ENCODE peak calls at places on chromosomes 13 and 19, in nine cellular contexts. X is stimulated activated CD8-positive, alpha-beta memory T cell treated with anti-CD3 and anti-CD28 coated beads, Interleukin-4, amount 100 ng/mL, for 48 hours; E is C1 segment of cervical spinal cord; G is mesendoderm; K is activated T-cell treated with anti-CD3 and anti-CD28 coated beads, Interleukin-2, amount 50 U/mL, for 72 hours; A is heart right ventricle; N is ureter; B is effector CD4-positive, alpha-beta T cell; M is neuronal stem cell. I is an unnamed sample.

GRCh38 chr19:4199699-4200293 is 17.3 kb downstream of the ANKRD24 start:
- DNase-seq in X (no peak), E (no peak), G (no peak), K (no peak), A (no peak), N (no peak), B (no peak), M (no peak), I (no peak)

GRCh38 chr13:79462895-79463294 is 18.1 kb upstream of the NDFIP2 start:
- DNase-seq in X (no peak), E (no peak), G (no peak), K (no peak), A (no peak), N (no peak), B (no peak), M (no peak), I (no peak)

GRCh38 chr13:40141859-40142555 is 486.5 kb downstream of the COG6 start:
- DNase-seq in X (no peak), E (no peak), G (no peak), K (no peak), A (no peak), N (no peak), B (no peak), M (no peak), I (no peak)

GRCh38 chr19:14906711-14907110 is 20.8 kb upstream of the OR7A17 start:
- DNase-seq in X (no peak), E (no peak), G (no peak), K (no peak), A (no peak), N (no peak), B (no peak), M (no peak), I (no peak)

GRCh38 chr13:75934889-75935288 is 298.8 kb downstream of the LMO7 start:
- DNase-seq in X (no peak), E (no peak), G (no peak), K (no peak), A (no peak), N (no peak), B (no peak), M (no peak), I (no peak)

GRCh38 chr19:4831351-4832340 is at the start of gene TICAM1:
- DNase-seq in X (peak; percentile 86), E (no peak), G (no peak), K (peak; percentile 83), A (peak; percentile 82), N (peak; percentile 78), B (peak; percentile 70), M (no peak), I (no peak)

GRCh38 chr13:79662882-79663281 is 181.9 kb downstream of the NDFIP2 start:
- DNase-seq in X (no peak), E (no peak), G (peak; percentile 78), K (no peak), A (peak; percentile 21), N (no peak), B (no peak), M (no peak), I (no peak)

GRCh38 chr13:70253834-70254233 is 145.6 kb upstream of the KLHL1 start:
- DNase-seq in X (no peak), E (no peak), G (no peak), K (no peak), A (no peak), N (no peak), B (no peak), M (no peak), I (no peak)

GRCh38 chr13:20174656-20175405 is 14.0 kb upstream of the GJA3 start:
- DNase-seq in X (peak; percentile 79), E (no peak), G (peak; percentile 76), K (peak; percentile 81), A (peak; percentile 44), N (peak; percentile 88), B (no peak), M (no peak), I (peak; percentile 90)

GRCh38 chr19:32195706-32196610 is 149.5 kb upstream of the ZNF507 start:
- DNase-seq in X (no peak), E (no peak), G (no peak), K (no peak), A (no peak), N (no peak), B (no peak), M (no peak), I (no peak)

GRCh38 chr19:34217952-34218817 is 36.2 kb upstream of the GARRE1 start:
- DNase-seq in X (peak; percentile 73), E (no peak), G (no peak), K (peak; percentile 75), A (no peak), N (peak; percentile 66), B (peak; percentile 54), M (no peak), I (no peak)

GRCh38 chr13:33728271-33729037 is 89.5 kb upstream of the RFC3 start:
- DNase-seq in X (no peak), E (no peak), G (no peak), K (no peak), A (peak; percentile 27), N (no peak), B (no peak), M (no peak), I (no peak)

GRCh38 chr13:36343766-36344165 is 2.4 kb downstream of the SPART start:
- DNase-seq in X (no peak), E (no peak), G (no peak), K (no peak), A (no peak), N (no peak), B (no peak), M (no peak), I (no peak)

GRCh38 chr19:21912654-21913053 is 76.7 kb upstream of the ZNF43 start:
- DNase-seq in X (no peak), E (no peak), G (no peak), K (no peak), A (no peak), N (no peak), B (no peak), M (no peak), I (no peak)

GRCh38 chr13:49731766-49732165 is 40.5 kb upstream of the EBPL start:
- DNase-seq in X (no peak), E (no peak), G (no peak), K (no peak), A (no peak), N (no peak), B (no peak), M (no peak), I (no peak)

GRCh38 chr19:2986951-2987491 is 9.7 kb downstream of the TLE6 start:
- DNase-seq in X (no peak), E (no peak), G (peak; percentile 73), K (no peak), A (no peak), N (no peak), B (no peak), M (no peak), I (no peak)

GRCh38 chr13:97074618-97075017 is 80.3 kb upstream of the OXGR1 start:
- DNase-seq in X (no peak), E (no peak), G (no peak), K (no peak), A (no peak), N (no peak), B (no peak), M (no peak), I (no peak)

GRCh38 chr19:33297401-33298145 is 4.8 kb downstream of the CEBPA start:
- DNase-seq in X (no peak), E (no peak), G (no peak), K (no peak), A (no peak), N (no peak), B (no peak), M (no peak), I (no peak)

GRCh38 chr19:40524133-40524549 is 52.5 kb upstream of the SHKBP1 start:
- DNase-seq in X (no peak), E (no peak), G (no peak), K (no peak), A (no peak), N (no peak), B (no peak), M (no peak), I (no peak)

GRCh38 chr13:113096052-113096744 is 9.4 kb upstream of the F7 start:
- DNase-seq in X (no peak), E (no peak), G (no peak), K (no peak), A (no peak), N (no peak), B (no peak), M (no peak), I (no peak)

GRCh38 chr13:40993119-40993518 is 26.0 kb downstream of the ELF1 start:
- DNase-seq in X (no peak), E (no peak), G (peak; percentile 71), K (no peak), A (no peak), N (no peak), B (no peak), M (no peak), I (no peak)

GRCh38 chr13:25701304-25701703 is 329.5 kb downstream of the ATP8A2 start:
- DNase-seq in X (no peak), E (no peak), G (no peak), K (no peak), A (no peak), N (no peak), B (no peak), M (no peak), I (no peak)

GRCh38 chr13:112687836-112688559 is 1.8 kb upstream of the ATP11A start:
- DNase-seq in X (no peak), E (no peak), G (no peak), K (no peak), A (no peak), N (no peak), B (no peak), M (no peak), I (peak; percentile 65)

GRCh38 chr13:31485183-31485582 is 254.1 kb upstream of the RXFP2 start:
- DNase-seq in X (no peak), E (no peak), G (no peak), K (no peak), A (no peak), N (no peak), B (no peak), M (no peak), I (no peak)

GRCh38 chr19:53532362-53532761 is 5.6 kb upstream of the ZNF331 start:
- DNase-seq in X (no peak), E (no peak), G (no peak), K (no peak), A (no peak), N (no peak), B (no peak), M (no peak), I (no peak)

GRCh38 chr19:38023661-38024574 is 116.9 kb downstream of the SIPA1L3 start:
- DNase-seq in X (no peak), E (no peak), G (no peak), K (no peak), A (no peak), N (no peak), B (no peak), M (no peak), I (no peak)

GRCh38 chr19:18479964-18480723 is 41.7 kb downstream of the ELL start:
- DNase-seq in X (no peak), E (no peak), G (no peak), K (no peak), A (no peak), N (peak; percentile 81), B (no peak), M (no peak), I (no peak)

GRCh38 chr13:65965496-65965895 is 1264.6 kb downstream of the PCDH9 start:
- DNase-seq in X (no peak), E (no peak), G (no peak), K (no peak), A (no peak), N (no peak), B (no peak), M (no peak), I (no peak)

GRCh38 chr13:31722684-31723083 is 16.6 kb upstream of the RXFP2 start:
- DNase-seq in X (no peak), E (no peak), G (no peak), K (no peak), A (no peak), N (no peak), B (no peak), M (no peak), I (no peak)

I was measured in coronary artery.